ENCODE peak calls at places on chromosomes 16 and 17, in nine cellular contexts. E is left ventricle myocardium inferior, R is fibroblast of mammary gland, P is upper lobe of right lung, J is heart right ventricle, I is sigmoid colon, K is transverse colon, G is fibroblast of lung, Q is AG04449. M is an unnamed sample.

GRCh38 chr17:330993-331701 is 21.5 kb downstream of the RPH3AL start:
- DNase-seq in E (peak), R (no peak), P (peak), J (peak), I (peak), K (peak), G (no peak), Q (no peak), M (peak)

GRCh38 chr17:42347606-42348005 is 40.6 kb downstream of the STAT3 start:
- DNase-seq in E (no peak), R (no peak), P (no peak), J (no peak), I (no peak), K (no peak), G (no peak), Q (no peak), M (no peak)

GRCh38 chr16:64437706-64438329 is 684.0 kb downstream of the CDH11 start:
- DNase-seq in E (no peak), R (no peak), P (no peak), J (peak), I (no peak), K (no peak), G (no peak), Q (no peak), M (no peak)

GRCh38 chr16:71537643-71538042 is 11.4 kb downstream of the CHST4 start:
- DNase-seq in E (no peak), R (peak), P (no peak), J (no peak), I (no peak), K (peak), G (peak), Q (no peak), M (peak)

GRCh38 chr17:65229596-65229995 is 92.4 kb downstream of the RGS9 start:
- DNase-seq in E (no peak), R (no peak), P (no peak), J (no peak), I (no peak), K (no peak), G (no peak), Q (no peak), M (peak)

GRCh38 chr17:63881935-63882601 is at the start of gene GH2:
- DNase-seq in E (no peak), R (peak), P (no peak), J (peak), I (no peak), K (peak), G (peak), Q (no peak), M (peak)

GRCh38 chr17:48456584-48456983 is 26.6 kb upstream of the SKAP1 start:
- DNase-seq in E (no peak), R (no peak), P (no peak), J (no peak), I (no peak), K (no peak), G (no peak), Q (no peak), M (peak)

GRCh38 chr17:15321556-15322250 is 19.7 kb downstream of the TEKT3 start:
- DNase-seq in E (no peak), R (peak), P (no peak), J (no peak), I (no peak), K (no peak), G (peak), Q (no peak), M (no peak)

GRCh38 chr17:30290696-30291570 is 811 bp downstream of the BLMH start:
- DNase-seq in E (peak), R (peak), P (peak), J (peak), I (peak), K (peak), G (peak), Q (no peak), M (peak)

GRCh38 chr17:49557204-49558024 is 18.3 kb upstream of the NXPH3 start:
- DNase-seq in E (no peak), R (peak), P (no peak), J (no peak), I (peak), K (no peak), G (peak), Q (no peak), M (peak)

GRCh38 chr17:48262982-48263586 is 155.5 kb downstream of the SNX11 start:
- DNase-seq in E (no peak), R (peak), P (no peak), J (no peak), I (no peak), K (no peak), G (peak), Q (no peak), M (no peak)

GRCh38 chr16:8583199-8583598 is 7.1 kb downstream of the TMEM114 start:
- DNase-seq in E (no peak), R (peak), P (no peak), J (no peak), I (no peak), K (no peak), G (peak), Q (no peak), M (no peak)

GRCh38 chr16:86343733-86344585 is 166.4 kb upstream of the FOXF1 start:
- DNase-seq in E (no peak), R (no peak), P (no peak), J (no peak), I (peak), K (no peak), G (no peak), Q (no peak), M (no peak)

GRCh38 chr17:50471009-50471905 is 2.6 kb upstream of the CHAD start:
- DNase-seq in E (no peak), R (no peak), P (no peak), J (no peak), I (peak), K (no peak), G (no peak), Q (no peak), M (no peak)

GRCh38 chr16:75114946-75115825 is 1.4 kb downstream of the LDHD start:
- DNase-seq in E (no peak), R (no peak), P (peak), J (no peak), I (no peak), K (no peak), G (no peak), Q (no peak), M (no peak)

GRCh38 chr17:72535346-72535745 is 414.5 kb downstream of the SOX9 start:
- DNase-seq in E (no peak), R (no peak), P (no peak), J (no peak), I (no peak), K (no peak), G (no peak), Q (no peak), M (no peak)

GRCh38 chr17:66494023-66494803 is 191.8 kb downstream of the PRKCA start:
- DNase-seq in E (no peak), R (peak), P (no peak), J (no peak), I (no peak), K (no peak), G (peak), Q (peak), M (peak)

GRCh38 chr16:73065617-73066313 is 17.8 kb upstream of the ZFHX3 start:
- DNase-seq in E (peak), R (no peak), P (peak), J (no peak), I (peak), K (peak), G (no peak), Q (no peak), M (no peak)

GRCh38 chr16:85401370-85401916 is 211.7 kb upstream of the GSE1 start:
- DNase-seq in E (peak), R (no peak), P (peak), J (no peak), I (peak), K (no peak), G (no peak), Q (no peak), M (no peak)

GRCh38 chr16:70594569-70594968 is 51.8 kb upstream of the IL34 start:
- DNase-seq in E (peak), R (no peak), P (peak), J (peak), I (no peak), K (no peak), G (no peak), Q (no peak), M (no peak)

GRCh38 chr17:43530303-43531081 is 15.6 kb downstream of the ETV4 start:
- DNase-seq in E (peak), R (peak), P (peak), J (peak), I (peak), K (no peak), G (peak), Q (no peak), M (no peak)

GRCh38 chr17:73474370-73474988 is 162.7 kb upstream of the CDC42EP4 start:
- DNase-seq in E (peak), R (peak), P (peak), J (peak), I (peak), K (peak), G (peak), Q (no peak), M (peak)

GRCh38 chr17:48047113-48047740 is 932 bp upstream of the NFE2L1 start:
- DNase-seq in E (no peak), R (peak), P (no peak), J (no peak), I (peak), K (no peak), G (no peak), Q (no peak), M (no peak)

GRCh38 chr16:20285993-20286499 is 41.3 kb downstream of the GP2 start:
- DNase-seq in E (no peak), R (no peak), P (no peak), J (no peak), I (no peak), K (no peak), G (no peak), Q (no peak), M (no peak)

GRCh38 chr17:55263565-55264272 is 1.0 kb upstream of the HLF start:
- DNase-seq in E (no peak), R (no peak), P (no peak), J (no peak), I (no peak), K (no peak), G (no peak), Q (no peak), M (no peak)

GRCh38 chr17:42050360-42051012 is at the start of gene C17orf113:
- DNase-seq in E (peak), R (peak), P (peak), J (peak), I (peak), K (peak), G (peak), Q (no peak), M (peak)

GRCh38 chr17:80428363-80428762 is 13.4 kb downstream of the ENDOV start:
- DNase-seq in E (no peak), R (no peak), P (no peak), J (no peak), I (no peak), K (no peak), G (no peak), Q (no peak), M (no peak)

GRCh38 chr17:9783012-9783411 is 8.4 kb downstream of the DHRS7C start:
- DNase-seq in E (no peak), R (no peak), P (no peak), J (no peak), I (no peak), K (no peak), G (no peak), Q (no peak), M (no peak)

GRCh38 chr16:79836129-79836528 is 235.6 kb upstream of the MAF start:
- DNase-seq in E (no peak), R (no peak), P (no peak), J (no peak), I (no peak), K (no peak), G (no peak), Q (no peak), M (no peak)

GRCh38 chr16:17266606-17267313 is 204.0 kb downstream of the XYLT1 start:
- DNase-seq in E (no peak), R (no peak), P (no peak), J (no peak), I (no peak), K (peak), G (no peak), Q (no peak), M (no peak)

GRCh38 chr17:16909472-16909871 is 62.4 kb downstream of the TNFRSF13B start:
- DNase-seq in E (no peak), R (no peak), P (no peak), J (no peak), I (no peak), K (no peak), G (no peak), Q (no peak), M (no peak)

GRCh38 chr17:45688353-45688752 is 95.8 kb upstream of the CRHR1 start:
- DNase-seq in E (no peak), R (peak), P (no peak), J (no peak), I (peak), K (no peak), G (no peak), Q (no peak), M (no peak)

GRCh38 chr17:33200587-33200986 is 92.5 kb downstream of the ASIC2 start:
- DNase-seq in E (no peak), R (peak), P (no peak), J (no peak), I (no peak), K (no peak), G (peak), Q (no peak), M (no peak)

GRCh38 chr17:77482375-77483127 is 341.8 kb downstream of the SEC14L1 start:
- DNase-seq in E (no peak), R (no peak), P (no peak), J (no peak), I (no peak), K (no peak), G (no peak), Q (no peak), M (no peak)

GRCh38 chr16:48197294-48197693 is 41.5 kb upstream of the ABCC12 start:
- DNase-seq in E (no peak), R (no peak), P (no peak), J (no peak), I (no peak), K (no peak), G (no peak), Q (no peak), M (no peak)

GRCh38 chr16:2967721-2968161 is 1.4 kb upstream of the PAQR4 start:
- DNase-seq in E (no peak), R (no peak), P (no peak), J (no peak), I (no peak), K (no peak), G (no peak), Q (no peak), M (no peak)

GRCh38 chr16:2966043-2966802 is 2.1 kb downstream of the KREMEN2 start:
- DNase-seq in E (no peak), R (no peak), P (no peak), J (no peak), I (no peak), K (peak), G (no peak), Q (no peak), M (no peak)

GRCh38 chr16:2968368-2968737 is 795 bp upstream of the PAQR4 start:
- DNase-seq in E (no peak), R (no peak), P (no peak), J (no peak), I (no peak), K (peak), G (no peak), Q (no peak), M (no peak)

GRCh38 chr16:2967211-2967631 is 1.9 kb upstream of the PAQR4 start:
- DNase-seq in E (no peak), R (no peak), P (no peak), J (no peak), I (no peak), K (no peak), G (no peak), Q (no peak), M (no peak)

GRCh38 chr16:2966803-2967184 is 2.4 kb upstream of the PAQR4 start:
- DNase-seq in E (no peak), R (no peak), P (peak), J (no peak), I (no peak), K (peak), G (no peak), Q (no peak), M (no peak)
- TF ChIP-seq CTCF in E (peak), R (no peak), P (peak), J (no peak), I (no peak), K (no peak), G (no peak), Q (no peak), M (no peak)

GRCh38 chr17:82876602-82877391 is 37.0 kb upstream of the ZNF750 start:
- DNase-seq in E (peak), R (peak), P (peak), J (peak), I (peak), K (peak), G (peak), Q (no peak), M (no peak)
- TF ChIP-seq CTCF in E (peak), R (peak), P (peak), J (peak), I (peak), K (peak), G (peak), Q (peak), M (no peak)

GRCh38 chr17:7782237-7782636 is 51.8 kb upstream of the KDM6B start:
- DNase-seq in E (no peak), R (peak), P (no peak), J (no peak), I (no peak), K (no peak), G (peak), Q (no peak), M (no peak)
- TF ChIP-seq CTCF in E (no peak), R (peak), P (no peak), J (no peak), I (no peak), K (no peak), G (peak), Q (no peak), M (no peak)

GRCh38 chr16:57859331-57859730 is 57.0 kb upstream of the KIFC3 start:
- DNase-seq in E (no peak), R (peak), P (no peak), J (no peak), I (no peak), K (no peak), G (peak), Q (no peak), M (peak)
- TF ChIP-seq CTCF in E (peak), R (peak), P (peak), J (peak), I (no peak), K (no peak), G (peak), Q (peak), M (no peak)